ENCODE peak calls at places on chromosomes 7 and 10, in four cellular contexts. One of them, this sample, is unnamed.

GRCh38 chr10:13822475-13822874 is 235.7 kb downstream of the PRPF18 start:
- DNase-seq in Right ventricle myocardium superior: no peak
- DNase-seq in activated T-helper 1 cell treated with Interleukin-2 at 50 U/mL for 16 hours: no peak
- DNase-seq in choroid plexus epithelial cell: no peak
- DNase-seq in this sample: no peak

GRCh38 chr7:149881328-149882263 is 7.8 kb downstream of the ATP6V0E2 start:
- DNase-seq in activated T-helper 1 cell treated with Interleukin-2 at 50 U/mL for 16 hours: no peak
- DNase-seq in Right ventricle myocardium superior: no peak
- DNase-seq in choroid plexus epithelial cell: no peak
- DNase-seq in this sample: peak

GRCh38 chr10:83371696-83372490 is 767.4 kb upstream of the GHITM start:
- DNase-seq in Right ventricle myocardium superior: no peak
- DNase-seq in activated T-helper 1 cell treated with Interleukin-2 at 50 U/mL for 16 hours: no peak
- DNase-seq in choroid plexus epithelial cell: no peak
- DNase-seq in this sample: no peak

GRCh38 chr7:80596933-80597517 is 41.4 kb upstream of the CD36 start:
- DNase-seq in activated T-helper 1 cell treated with Interleukin-2 at 50 U/mL for 16 hours: no peak
- DNase-seq in choroid plexus epithelial cell: peak
- DNase-seq in Right ventricle myocardium superior: no peak
- DNase-seq in this sample: no peak

GRCh38 chr7:98286093-98286525 is 4.6 kb downstream of the BRI3 start:
- DNase-seq in activated T-helper 1 cell treated with Interleukin-2 at 50 U/mL for 16 hours: no peak
- DNase-seq in choroid plexus epithelial cell: peak
- DNase-seq in Right ventricle myocardium superior: peak
- DNase-seq in this sample: peak

GRCh38 chr7:48251766-48252165 is 80.5 kb downstream of the ABCA13 start:
- DNase-seq in Right ventricle myocardium superior: no peak
- DNase-seq in activated T-helper 1 cell treated with Interleukin-2 at 50 U/mL for 16 hours: no peak
- DNase-seq in choroid plexus epithelial cell: no peak
- DNase-seq in this sample: no peak

GRCh38 chr10:62708569-62708968 is 96.0 kb upstream of the ADO start:
- DNase-seq in Right ventricle myocardium superior: no peak
- DNase-seq in choroid plexus epithelial cell: no peak
- DNase-seq in activated T-helper 1 cell treated with Interleukin-2 at 50 U/mL for 16 hours: no peak
- DNase-seq in this sample: no peak

GRCh38 chr10:115441907-115442520 is 348.8 kb downstream of the ATRNL1 start:
- DNase-seq in Right ventricle myocardium superior: no peak
- DNase-seq in choroid plexus epithelial cell: no peak
- DNase-seq in activated T-helper 1 cell treated with Interleukin-2 at 50 U/mL for 16 hours: no peak
- DNase-seq in this sample: no peak

GRCh38 chr7:144057954-144058353 is 9.2 kb downstream of the OR2A5 start:
- DNase-seq in activated T-helper 1 cell treated with Interleukin-2 at 50 U/mL for 16 hours: no peak
- DNase-seq in Right ventricle myocardium superior: no peak
- DNase-seq in choroid plexus epithelial cell: peak
- DNase-seq in this sample: no peak

GRCh38 chr7:112791465-112792168 is 1.4 kb upstream of the TMEM168 start:
- DNase-seq in choroid plexus epithelial cell: no peak
- DNase-seq in Right ventricle myocardium superior: no peak
- DNase-seq in activated T-helper 1 cell treated with Interleukin-2 at 50 U/mL for 16 hours: no peak
- DNase-seq in this sample: no peak

GRCh38 chr10:101493782-101494281 is 94.2 kb downstream of the POLL start:
- DNase-seq in choroid plexus epithelial cell: no peak
- DNase-seq in Right ventricle myocardium superior: no peak
- DNase-seq in activated T-helper 1 cell treated with Interleukin-2 at 50 U/mL for 16 hours: no peak
- DNase-seq in this sample: no peak

GRCh38 chr10:114933588-114933987 is 4.4 kb upstream of the TRUB1 start:
- DNase-seq in Right ventricle myocardium superior: no peak
- DNase-seq in activated T-helper 1 cell treated with Interleukin-2 at 50 U/mL for 16 hours: no peak
- DNase-seq in choroid plexus epithelial cell: peak
- DNase-seq in this sample: no peak

GRCh38 chr10:86668297-86669165 is at the start of gene LDB3:
- DNase-seq in choroid plexus epithelial cell: no peak
- DNase-seq in Right ventricle myocardium superior: peak
- DNase-seq in activated T-helper 1 cell treated with Interleukin-2 at 50 U/mL for 16 hours: no peak
- DNase-seq in this sample: no peak

GRCh38 chr7:79495544-79496272 is 42.2 kb upstream of the MAGI2 start:
- DNase-seq in activated T-helper 1 cell treated with Interleukin-2 at 50 U/mL for 16 hours: no peak
- DNase-seq in Right ventricle myocardium superior: no peak
- DNase-seq in choroid plexus epithelial cell: peak
- DNase-seq in this sample: no peak

GRCh38 chr7:6478186-6478585 is 30.4 kb upstream of the DAGLB start:
- DNase-seq in choroid plexus epithelial cell: no peak
- DNase-seq in activated T-helper 1 cell treated with Interleukin-2 at 50 U/mL for 16 hours: no peak
- DNase-seq in Right ventricle myocardium superior: no peak
- DNase-seq in this sample: no peak

GRCh38 chr7:147510913-147511312 is 1079.7 kb upstream of the C7orf33 start:
- DNase-seq in choroid plexus epithelial cell: no peak
- DNase-seq in activated T-helper 1 cell treated with Interleukin-2 at 50 U/mL for 16 hours: no peak
- DNase-seq in Right ventricle myocardium superior: no peak
- DNase-seq in this sample: no peak

GRCh38 chr7:1359051-1359400 is 100.2 kb downstream of the MICALL2 start:
- DNase-seq in choroid plexus epithelial cell: no peak
- DNase-seq in Right ventricle myocardium superior: peak
- DNase-seq in activated T-helper 1 cell treated with Interleukin-2 at 50 U/mL for 16 hours: no peak
- DNase-seq in this sample: no peak

GRCh38 chr10:1545524-1545923 is 191.8 kb downstream of the ADARB2 start:
- DNase-seq in activated T-helper 1 cell treated with Interleukin-2 at 50 U/mL for 16 hours: no peak
- DNase-seq in choroid plexus epithelial cell: no peak
- DNase-seq in Right ventricle myocardium superior: no peak
- DNase-seq in this sample: no peak

GRCh38 chr7:149850007-149850594 is 11.9 kb downstream of the ZNF862 start:
- DNase-seq in Right ventricle myocardium superior: no peak
- DNase-seq in choroid plexus epithelial cell: no peak
- DNase-seq in activated T-helper 1 cell treated with Interleukin-2 at 50 U/mL for 16 hours: no peak
- DNase-seq in this sample: no peak